ENCODE peak calls at places on chromosomes 2 and 18, in four cellular contexts. One of them, this sample, is unnamed.

GRCh38 chr2:189798312-189799029 is 14.2 kb downstream of the PMS1 start:
- DNase-seq in GM12865: peak
- DNase-seq in nucleus accumbens: no peak
- DNase-seq in ureter: no peak
- DNase-seq in this sample: peak

GRCh38 chr18:46474487-46475366 is 182.3 kb downstream of the LOXHD1 start:
- DNase-seq in GM12865: peak
- DNase-seq in nucleus accumbens: no peak
- DNase-seq in ureter: no peak
- DNase-seq in this sample: no peak

GRCh38 chr2:22143840-22144239 is 1020.1 kb downstream of the TDRD15 start:
- DNase-seq in GM12865: no peak
- DNase-seq in nucleus accumbens: no peak
- DNase-seq in ureter: no peak
- DNase-seq in this sample: no peak

GRCh38 chr18:49609416-49610284 is 47.8 kb downstream of the LIPG start:
- DNase-seq in GM12865: no peak
- DNase-seq in nucleus accumbens: no peak
- DNase-seq in ureter: no peak
- DNase-seq in this sample: no peak

GRCh38 chr2:191625016-191625415 is 52.9 kb upstream of the NABP1 start:
- DNase-seq in GM12865: peak
- DNase-seq in nucleus accumbens: no peak
- DNase-seq in ureter: no peak
- DNase-seq in this sample: peak

GRCh38 chr2:67453365-67453764 is 56.2 kb downstream of the ETAA1 start:
- DNase-seq in GM12865: no peak
- DNase-seq in nucleus accumbens: no peak
- DNase-seq in ureter: no peak
- DNase-seq in this sample: no peak

GRCh38 chr2:159613515-159614336 is 2.6 kb downstream of the BAZ2B start:
- DNase-seq in GM12865: peak
- DNase-seq in nucleus accumbens: no peak
- DNase-seq in ureter: no peak
- DNase-seq in this sample: peak

GRCh38 chr2:16134436-16135165 is 194.3 kb downstream of the MYCN start:
- DNase-seq in GM12865: no peak
- DNase-seq in nucleus accumbens: no peak
- DNase-seq in ureter: no peak
- DNase-seq in this sample: no peak

GRCh38 chr2:238121511-238122286 is 16.8 kb upstream of the KLHL30 start:
- DNase-seq in GM12865: no peak
- DNase-seq in nucleus accumbens: no peak
- DNase-seq in ureter: no peak
- DNase-seq in this sample: no peak

GRCh38 chr2:132815522-132815921 is 145.5 kb upstream of the LYPD1 start:
- DNase-seq in GM12865: no peak
- DNase-seq in nucleus accumbens: no peak
- DNase-seq in ureter: no peak
- DNase-seq in this sample: no peak

GRCh38 chr2:210162466-210163124 is 8.6 kb downstream of the KANSL1L start:
- DNase-seq in GM12865: no peak
- DNase-seq in nucleus accumbens: no peak
- DNase-seq in ureter: no peak
- DNase-seq in this sample: peak

GRCh38 chr2:208783184-208783583 is 376.6 kb downstream of the PTH2R start:
- DNase-seq in GM12865: no peak
- DNase-seq in nucleus accumbens: no peak
- DNase-seq in ureter: no peak
- DNase-seq in this sample: peak

GRCh38 chr2:216792222-216793001 is 67.5 kb downstream of the TNP1 start:
- DNase-seq in GM12865: no peak
- DNase-seq in nucleus accumbens: no peak
- DNase-seq in ureter: no peak
- DNase-seq in this sample: peak

GRCh38 chr2:69088471-69088870 is 75.5 kb downstream of the ANTXR1 start:
- DNase-seq in GM12865: no peak
- DNase-seq in nucleus accumbens: no peak
- DNase-seq in ureter: no peak
- DNase-seq in this sample: no peak

This sample was measured in OCI-M1.